ENCODE peak calls at places on chromosomes 11 and 22, in six cellular contexts. W is stimulated activated CD8-positive, alpha-beta memory T cell treated with anti-CD3 and anti-CD28 coated beads, Interleukin-15, amount 100 ng/mL, for 48 hours; J is breast epithelium; S is dorsolateral prefrontal cortex; M is HT1080; L is aorta. Y is an unnamed sample.

GRCh38 chr22:38819387-38819940 is 24.4 kb downstream of the NPTXR start:
- DNase-seq in W (no peak), J (no peak), S (no peak), M (no peak), L (no peak), Y (no peak)

GRCh38 chr11:116062526-116063171 is 558.4 kb upstream of the CADM1 start:
- DNase-seq in W (no peak), J (peak), S (no peak), M (peak), L (no peak), Y (no peak)

GRCh38 chr11:75555079-75555811 is 6.8 kb upstream of the SERPINH1 start:
- DNase-seq in W (no peak), J (no peak), S (no peak), M (no peak), L (no peak), Y (no peak)

GRCh38 chr11:14042686-14043440 is 80.3 kb downstream of the SPON1 start:
- DNase-seq in W (no peak), J (no peak), S (no peak), M (no peak), L (no peak), Y (no peak)

GRCh38 chr22:30423296-30423958 is 2.1 kb upstream of the MTFP1 start:
- DNase-seq in W (peak), J (peak), S (peak), M (no peak), L (peak), Y (no peak)

GRCh38 chr11:65417702-65418430 is 4.7 kb upstream of the NEAT1 start:
- DNase-seq in W (no peak), J (no peak), S (peak), M (no peak), L (peak), Y (no peak)

GRCh38 chr22:35140879-35141745 is 75.2 kb downstream of the ISX start:
- DNase-seq in W (no peak), J (no peak), S (no peak), M (peak), L (no peak), Y (no peak)

GRCh38 chr11:67287355-67288197 is 1.5 kb upstream of the ANKRD13D start:
- DNase-seq in W (no peak), J (no peak), S (no peak), M (no peak), L (peak), Y (no peak)

GRCh38 chr11:28799316-28799715 is 691.1 kb downstream of the METTL15 start:
- DNase-seq in W (no peak), J (no peak), S (no peak), M (no peak), L (no peak), Y (no peak)

GRCh38 chr11:88012456-88012855 is 162.8 kb downstream of the RAB38 start:
- DNase-seq in W (no peak), J (no peak), S (no peak), M (no peak), L (no peak), Y (no peak)

Y was measured in AG09309.